ENCODE peak calls at places on chromosomes 13 and 19, in eight cellular contexts. J is left ventricle myocardium inferior, R is IMR-90, D is tibial nerve, S is neuronal stem cell, M is PC-9, K is SJCRH30, G is body of pancreas. W is an unnamed sample.

GRCh38 chr19:47093841-47094240 is 19.7 kb downstream of the ZC3H4 start:
- DNase-seq in J (no peak), R (no peak), D (no peak), S (no peak), M (no peak), K (no peak), G (no peak), W (no peak)

GRCh38 chr13:44748439-44748838 is 172.3 kb upstream of the TSC22D1 start:
- DNase-seq in J (no peak), R (no peak), D (no peak), S (no peak), M (no peak), K (no peak), G (no peak), W (no peak)

GRCh38 chr13:111912453-111912866 is 154.5 kb upstream of the SOX1 start:
- DNase-seq in J (no peak), R (no peak), D (no peak), S (no peak), M (no peak), K (no peak), G (no peak), W (peak; percentile 51)

GRCh38 chr19:46579286-46579944 is 21.7 kb upstream of the CALM3 start:
- DNase-seq in J (no peak), R (no peak), D (no peak), S (peak; percentile 14), M (no peak), K (no peak), G (no peak), W (peak; percentile 58)

GRCh38 chr19:53771133-53771532 is 53.0 kb downstream of the NLRP12 start:
- DNase-seq in J (no peak), R (no peak), D (no peak), S (no peak), M (peak; percentile 75), K (no peak), G (no peak), W (peak; percentile 50)

GRCh38 chr13:38369058-38369457 is 19.4 kb downstream of the UFM1 start:
- DNase-seq in J (no peak), R (no peak), D (no peak), S (no peak), M (no peak), K (no peak), G (no peak), W (no peak)

GRCh38 chr13:110106726-110107125 is 200.2 kb downstream of the COL4A1 start:
- DNase-seq in J (peak; percentile 75), R (no peak), D (no peak), S (no peak), M (no peak), K (no peak), G (peak; percentile 54), W (no peak)

GRCh38 chr19:5046339-5047039 is 77.6 kb downstream of the KDM4B start:
- DNase-seq in J (no peak), R (peak; percentile 40), D (no peak), S (no peak), M (peak; percentile 78), K (peak; percentile 28), G (peak; percentile 94), W (peak; percentile 99)

GRCh38 chr13:40127476-40127875 is 472.0 kb downstream of the COG6 start:
- DNase-seq in J (no peak), R (no peak), D (no peak), S (no peak), M (no peak), K (no peak), G (no peak), W (no peak)

GRCh38 chr13:94344126-94344863 is 135.2 kb downstream of the DCT start:
- DNase-seq in J (no peak), R (peak; percentile 57), D (no peak), S (no peak), M (no peak), K (no peak), G (no peak), W (peak; percentile 62)

GRCh38 chr13:45870232-45870631 is 18.7 kb upstream of the SIAH3 start:
- DNase-seq in J (peak; percentile 23), R (no peak), D (no peak), S (no peak), M (no peak), K (no peak), G (no peak), W (no peak)

GRCh38 chr13:102838982-102839381 is 6.8 kb upstream of the ERCC5 start:
- DNase-seq in J (no peak), R (no peak), D (no peak), S (no peak), M (no peak), K (no peak), G (no peak), W (no peak)

GRCh38 chr13:39913928-39914327 is 258.5 kb downstream of the COG6 start:
- DNase-seq in J (no peak), R (no peak), D (peak; percentile 18), S (no peak), M (no peak), K (no peak), G (no peak), W (no peak)

GRCh38 chr13:30373727-30374126 is 48.6 kb upstream of the UBE2L5 start:
- DNase-seq in J (no peak), R (no peak), D (no peak), S (no peak), M (no peak), K (no peak), G (no peak), W (no peak)

GRCh38 chr19:35669566-35669965 is 3.2 kb downstream of the UPK1A start:
- DNase-seq in J (no peak), R (no peak), D (no peak), S (no peak), M (no peak), K (no peak), G (no peak), W (no peak)

GRCh38 chr19:35673121-35673804 is 6.9 kb downstream of the UPK1A start:
- DNase-seq in J (peak; percentile 33), R (peak; percentile 62), D (no peak), S (no peak), M (peak; percentile 59), K (no peak), G (peak; percentile 31), W (peak; percentile 97)

GRCh38 chr19:35669974-35670373 is 3.7 kb downstream of the UPK1A start:
- DNase-seq in J (no peak), R (no peak), D (no peak), S (no peak), M (no peak), K (no peak), G (no peak), W (peak; percentile 51)

GRCh38 chr19:35671818-35672217 is 5.5 kb downstream of the UPK1A start:
- DNase-seq in J (no peak), R (no peak), D (no peak), S (no peak), M (no peak), K (no peak), G (no peak), W (peak; percentile 86)

GRCh38 chr19:35670686-35671085 is 4.4 kb downstream of the UPK1A start:
- DNase-seq in J (no peak), R (no peak), D (no peak), S (no peak), M (no peak), K (no peak), G (no peak), W (peak; percentile 32)
- H3K4me1 ChIP-seq in J (peaks cover 6% of the 10 kb centered on the region), R (no peaks in the 10 kb centered on the region), D (no peaks in the 10 kb centered on the region), S (peaks cover 5% of the 10 kb centered on the region), M (peaks cover 6% of the 10 kb centered on the region), K (no peaks in the 10 kb centered on the region), G (peaks cover 5% of the 10 kb centered on the region), W (no peaks in the 10 kb centered on the region)

GRCh38 chr19:16601378-16602052 is 26.5 kb downstream of the MED26 start:
- DNase-seq in J (no peak), R (no peak), D (no peak), S (no peak), M (no peak), K (no peak), G (peak; percentile 29), W (peak; percentile 27)
- H3K4me1 ChIP-seq in J (peaks cover 94% of the 10 kb centered on the region), R (peaks cover 9% of the 10 kb centered on the region), D (peaks cover 16% of the 10 kb centered on the region), S (no peaks in the 10 kb centered on the region), M (no peaks in the 10 kb centered on the region), K (peaks cover 11% of the 10 kb centered on the region), G (peaks cover 57% of the 10 kb centered on the region), W (peaks cover 7% of the 10 kb centered on the region)

GRCh38 chr19:38444026-38444425 is 10.5 kb downstream of the RYR1 start:
- DNase-seq in J (no peak), R (no peak), D (no peak), S (no peak), M (no peak), K (no peak), G (no peak), W (peak; percentile 80)

GRCh38 chr19:38441660-38442348 is 8.3 kb downstream of the RYR1 start:
- DNase-seq in J (no peak), R (no peak), D (no peak), S (no peak), M (no peak), K (no peak), G (no peak), W (peak; percentile 68)

GRCh38 chr19:38440592-38440991 is 7.1 kb downstream of the RYR1 start:
- DNase-seq in J (no peak), R (no peak), D (no peak), S (no peak), M (no peak), K (no peak), G (no peak), W (peak; percentile 75)

GRCh38 chr19:38443458-38444001 is 10.0 kb downstream of the RYR1 start:
- DNase-seq in J (no peak), R (no peak), D (no peak), S (no peak), M (no peak), K (no peak), G (no peak), W (no peak)

GRCh38 chr19:38442736-38443135 is 9.2 kb downstream of the RYR1 start:
- DNase-seq in J (no peak), R (no peak), D (no peak), S (no peak), M (no peak), K (no peak), G (no peak), W (peak; percentile 72)
- H3K4me1 ChIP-seq in J (no peaks in the 10 kb centered on the region), R (no peaks in the 10 kb centered on the region), D (no peaks in the 10 kb centered on the region), S (peaks cover 5% of the 10 kb centered on the region), M (no peaks in the 10 kb centered on the region), K (no peaks in the 10 kb centered on the region), G (no peaks in the 10 kb centered on the region), W (no peaks in the 10 kb centered on the region)

DNA sequence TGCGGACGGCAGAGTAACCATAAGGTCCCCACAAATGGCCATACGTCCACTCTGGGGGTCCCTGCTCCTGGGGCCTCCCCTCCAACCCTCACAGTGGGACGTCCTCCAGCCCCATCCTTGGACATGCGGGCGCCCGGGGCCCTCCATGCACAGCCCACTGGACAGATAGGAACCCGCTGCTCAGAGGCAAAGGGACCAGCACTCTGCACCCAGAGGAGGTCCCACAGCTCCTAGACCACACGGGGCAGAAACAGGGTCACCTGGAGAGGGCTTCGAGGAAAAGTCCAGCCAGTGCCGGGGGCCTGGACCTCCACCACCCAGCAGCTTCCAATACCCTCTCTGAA is 11.1 kb downstream of the REXO1 start:
- DNase-seq in J (no peak), R (no peak), D (no peak), S (no peak), M (no peak), K (no peak), G (no peak), W (no peak)
- H3K4me1 ChIP-seq in J (peaks cover 90% of the 10 kb centered on the region), R (no peaks in the 10 kb centered on the region), D (peaks cover 7% of the 10 kb centered on the region), S (peaks cover 2% of the 10 kb centered on the region), M (no peaks in the 10 kb centered on the region), K (no peaks in the 10 kb centered on the region), G (peaks cover 51% of the 10 kb centered on the region), W (peaks cover 2% of the 10 kb centered on the region)

GRCh38 chr19:55115446-55116065 is 1.9 kb downstream of the PPP1R12C start:
- DNase-seq in J (no peak), R (peak; percentile 62), D (no peak), S (no peak), M (no peak), K (no peak), G (no peak), W (peak; percentile 91)
- H3K4me1 ChIP-seq in J (peaks cover 73% of the 10 kb centered on the region), R (peaks cover 13% of the 10 kb centered on the region), D (peaks cover 32% of the 10 kb centered on the region), S (peaks cover 35% of the 10 kb centered on the region), M (peaks cover 22% of the 10 kb centered on the region), K (peaks cover 13% of the 10 kb centered on the region), G (peaks cover 48% of the 10 kb centered on the region), W (peaks cover 14% of the 10 kb centered on the region)

W was measured in osteoblast.